ENCODE peak calls at places on chromosomes 7 and 10, in nine cellular contexts. One of them, this sample, is unnamed.

GRCh38 chr10:60662917-60663614 is 115.2 kb upstream of the CDK1 start:
- DNase-seq in heart right ventricle: no peak
- DNase-seq in mammary epithelial cell: peak; percentile 18
- DNase-seq in thoracic aorta: no peak
- DNase-seq in spleen: no peak
- DNase-seq in fibroblast of pulmonary artery: peak; percentile 19
- DNase-seq in omental fat pad: no peak
- DNase-seq in CD4-positive, alpha-beta T cell: no peak
- DNase-seq in astrocyte: peak; percentile 70
- DNase-seq in this sample: no peak

GRCh38 chr10:95469251-95469650 is 91.9 kb downstream of the SORBS1 start:
- DNase-seq in heart right ventricle: no peak
- DNase-seq in mammary epithelial cell: no peak
- DNase-seq in thoracic aorta: no peak
- DNase-seq in spleen: no peak
- DNase-seq in fibroblast of pulmonary artery: no peak
- DNase-seq in omental fat pad: no peak
- DNase-seq in CD4-positive, alpha-beta T cell: no peak
- DNase-seq in astrocyte: no peak
- DNase-seq in this sample: no peak

GRCh38 chr10:109902992-109903947 is 20.0 kb downstream of the XPNPEP1 start:
- DNase-seq in heart right ventricle: no peak
- DNase-seq in mammary epithelial cell: no peak
- DNase-seq in thoracic aorta: no peak
- DNase-seq in spleen: no peak
- DNase-seq in fibroblast of pulmonary artery: no peak
- DNase-seq in omental fat pad: no peak
- DNase-seq in CD4-positive, alpha-beta T cell: no peak
- DNase-seq in astrocyte: no peak
- DNase-seq in this sample: no peak

GRCh38 chr7:87113077-87113476 is 39.2 kb upstream of the DMTF1 start:
- DNase-seq in heart right ventricle: no peak
- DNase-seq in mammary epithelial cell: no peak
- DNase-seq in thoracic aorta: no peak
- DNase-seq in spleen: no peak
- DNase-seq in fibroblast of pulmonary artery: peak; percentile 85
- DNase-seq in omental fat pad: no peak
- DNase-seq in CD4-positive, alpha-beta T cell: no peak
- DNase-seq in astrocyte: peak; percentile 73
- DNase-seq in this sample: no peak

GRCh38 chr7:152865461-152865860 is 105.9 kb downstream of the ACTR3B start:
- DNase-seq in heart right ventricle: no peak
- DNase-seq in mammary epithelial cell: no peak
- DNase-seq in thoracic aorta: no peak
- DNase-seq in spleen: no peak
- DNase-seq in fibroblast of pulmonary artery: no peak
- DNase-seq in omental fat pad: no peak
- DNase-seq in CD4-positive, alpha-beta T cell: no peak
- DNase-seq in astrocyte: no peak
- DNase-seq in this sample: no peak

GRCh38 chr10:79069325-79070090 is 742 bp downstream of the ZMIZ1 start:
- DNase-seq in heart right ventricle: peak; percentile 69
- DNase-seq in mammary epithelial cell: peak; percentile 53
- DNase-seq in thoracic aorta: no peak
- DNase-seq in spleen: peak; percentile 92
- DNase-seq in fibroblast of pulmonary artery: peak; percentile 53
- DNase-seq in omental fat pad: no peak
- DNase-seq in CD4-positive, alpha-beta T cell: peak; percentile 22
- DNase-seq in astrocyte: no peak
- DNase-seq in this sample: no peak

GRCh38 chr7:156614434-156615264 is 25.9 kb upstream of the RNF32 start:
- DNase-seq in heart right ventricle: no peak
- DNase-seq in mammary epithelial cell: no peak
- DNase-seq in thoracic aorta: no peak
- DNase-seq in spleen: no peak
- DNase-seq in fibroblast of pulmonary artery: no peak
- DNase-seq in omental fat pad: no peak
- DNase-seq in CD4-positive, alpha-beta T cell: no peak
- DNase-seq in astrocyte: no peak
- DNase-seq in this sample: no peak

GRCh38 chr7:30348083-30348560 is 63.7 kb downstream of the ZNRF2 start:
- DNase-seq in heart right ventricle: no peak
- DNase-seq in mammary epithelial cell: peak; percentile 92
- DNase-seq in thoracic aorta: no peak
- DNase-seq in spleen: no peak
- DNase-seq in fibroblast of pulmonary artery: peak; percentile 88
- DNase-seq in omental fat pad: no peak
- DNase-seq in CD4-positive, alpha-beta T cell: peak; percentile 35
- DNase-seq in astrocyte: peak; percentile 93
- DNase-seq in this sample: no peak

GRCh38 chr10:31515819-31516402 is 196.9 kb downstream of the ZEB1 start:
- DNase-seq in heart right ventricle: no peak
- DNase-seq in mammary epithelial cell: peak; percentile 9
- DNase-seq in thoracic aorta: no peak
- DNase-seq in spleen: no peak
- DNase-seq in fibroblast of pulmonary artery: no peak
- DNase-seq in omental fat pad: no peak
- DNase-seq in CD4-positive, alpha-beta T cell: no peak
- DNase-seq in astrocyte: no peak
- DNase-seq in this sample: no peak

GRCh38 chr10:131211146-131211545 is 100.4 kb downstream of the TCERG1L start:
- DNase-seq in heart right ventricle: no peak
- DNase-seq in mammary epithelial cell: no peak
- DNase-seq in thoracic aorta: no peak
- DNase-seq in spleen: peak; percentile 39
- DNase-seq in fibroblast of pulmonary artery: no peak
- DNase-seq in omental fat pad: no peak
- DNase-seq in CD4-positive, alpha-beta T cell: no peak
- DNase-seq in astrocyte: no peak
- DNase-seq in this sample: no peak

DNA sequence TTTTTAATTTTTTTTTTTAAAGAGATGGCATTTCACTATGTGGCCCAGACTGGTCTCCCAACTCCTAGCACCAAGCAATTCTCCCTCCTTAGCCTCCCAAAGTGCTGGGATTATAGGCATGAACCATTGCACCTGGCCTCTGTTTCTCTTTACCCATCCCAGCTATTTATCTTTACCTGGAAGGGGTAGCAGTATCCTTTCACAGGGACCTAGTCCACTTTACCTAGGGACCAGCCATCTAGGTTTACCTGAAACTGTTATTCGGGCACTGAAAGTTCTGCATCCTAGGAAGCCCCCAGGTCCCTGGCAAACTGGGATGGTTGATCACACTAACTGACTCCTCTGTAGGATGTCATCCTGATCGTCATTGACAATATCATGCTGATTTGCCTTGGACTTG is 21.7 kb upstream of the AGFG2 start:
- DNase-seq in heart right ventricle: no peak
- DNase-seq in mammary epithelial cell: no peak
- DNase-seq in thoracic aorta: no peak
- DNase-seq in spleen: no peak
- DNase-seq in fibroblast of pulmonary artery: no peak
- DNase-seq in omental fat pad: no peak
- DNase-seq in CD4-positive, alpha-beta T cell: no peak
- DNase-seq in astrocyte: no peak
- DNase-seq in this sample: no peak
- TF ChIP-seq CTCF in heart right ventricle: no peak
- TF ChIP-seq CTCF in mammary epithelial cell: no peak
- TF ChIP-seq CTCF in thoracic aorta: no peak
- TF ChIP-seq CTCF in spleen: no peak
- TF ChIP-seq CTCF in fibroblast of pulmonary artery: no peak
- TF ChIP-seq CTCF in omental fat pad: no peak
- TF ChIP-seq CTCF in CD4-positive, alpha-beta T cell: no peak
- TF ChIP-seq CTCF in astrocyte: no peak
- TF ChIP-seq CTCF in this sample: no peak

GRCh38 chr7:66114743-66115727 is at the start of gene CRCP:
- DNase-seq in heart right ventricle: peak; percentile 83
- DNase-seq in mammary epithelial cell: peak; percentile 75
- DNase-seq in thoracic aorta: peak; percentile 41
- DNase-seq in spleen: peak; percentile 98
- DNase-seq in fibroblast of pulmonary artery: peak; percentile 78
- DNase-seq in omental fat pad: peak; percentile 52
- DNase-seq in CD4-positive, alpha-beta T cell: peak; percentile 73
- DNase-seq in astrocyte: peak; percentile 62
- DNase-seq in this sample: peak; percentile 78
- TF ChIP-seq CTCF in heart right ventricle: no peak
- TF ChIP-seq CTCF in mammary epithelial cell: peak; percentile 33
- TF ChIP-seq CTCF in thoracic aorta: no peak
- TF ChIP-seq CTCF in spleen: peak; percentile 24
- TF ChIP-seq CTCF in fibroblast of pulmonary artery: peak; percentile 64
- TF ChIP-seq CTCF in omental fat pad: no peak
- TF ChIP-seq CTCF in CD4-positive, alpha-beta T cell: peak; percentile 19
- TF ChIP-seq CTCF in astrocyte: peak; percentile 31
- TF ChIP-seq CTCF in this sample: no peak

DNA sequence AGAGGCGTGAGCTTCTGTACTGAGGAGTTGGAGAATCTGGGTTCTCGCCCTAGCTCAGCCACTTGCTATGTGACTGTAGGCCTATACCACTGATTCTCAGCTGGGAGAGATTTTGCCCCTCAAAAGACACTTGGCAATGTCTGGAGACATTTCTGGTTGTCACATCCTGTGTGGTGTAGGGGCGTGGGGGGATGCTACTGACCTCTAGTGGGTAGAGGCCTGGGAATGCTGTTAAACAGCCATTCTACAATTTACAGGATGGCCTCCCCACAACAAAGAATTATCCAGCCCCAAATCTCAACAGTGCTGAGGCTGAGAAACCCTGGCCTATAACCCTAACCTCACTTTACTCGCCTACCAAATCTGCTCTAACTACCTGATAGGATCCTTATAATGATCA is 58.8 kb upstream of the GAD2 start:
- DNase-seq in heart right ventricle: no peak
- DNase-seq in mammary epithelial cell: no peak
- DNase-seq in thoracic aorta: no peak
- DNase-seq in spleen: no peak
- DNase-seq in fibroblast of pulmonary artery: no peak
- DNase-seq in omental fat pad: no peak
- DNase-seq in CD4-positive, alpha-beta T cell: no peak
- DNase-seq in astrocyte: no peak
- DNase-seq in this sample: no peak
- TF ChIP-seq CTCF in heart right ventricle: no peak
- TF ChIP-seq CTCF in mammary epithelial cell: no peak
- TF ChIP-seq CTCF in thoracic aorta: no peak
- TF ChIP-seq CTCF in spleen: no peak
- TF ChIP-seq CTCF in fibroblast of pulmonary artery: no peak
- TF ChIP-seq CTCF in omental fat pad: no peak
- TF ChIP-seq CTCF in CD4-positive, alpha-beta T cell: no peak
- TF ChIP-seq CTCF in astrocyte: no peak
- TF ChIP-seq CTCF in this sample: peak; percentile 30

DNA sequence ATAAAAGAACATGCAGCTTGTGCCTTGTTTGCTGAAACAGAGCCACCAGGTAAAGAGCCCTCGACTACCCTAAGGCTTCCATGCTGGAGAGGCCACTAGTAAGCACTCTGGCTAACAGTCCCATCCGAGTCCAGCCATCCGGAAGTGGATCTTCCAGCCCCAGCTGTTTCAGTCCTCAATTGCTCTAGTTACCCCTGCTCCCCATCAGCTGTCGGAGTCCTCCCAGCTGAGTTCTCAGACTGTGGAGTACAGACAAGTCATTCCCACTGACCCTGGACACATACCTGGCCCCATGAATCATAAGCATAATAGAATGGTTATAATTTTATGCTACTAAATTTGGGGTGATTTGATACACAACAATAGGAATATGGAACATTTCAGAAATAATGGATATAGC is 13.5 kb upstream of the FZD1 start:
- DNase-seq in heart right ventricle: no peak
- DNase-seq in mammary epithelial cell: no peak
- DNase-seq in thoracic aorta: no peak
- DNase-seq in spleen: no peak
- DNase-seq in fibroblast of pulmonary artery: no peak
- DNase-seq in omental fat pad: no peak
- DNase-seq in CD4-positive, alpha-beta T cell: no peak
- DNase-seq in astrocyte: no peak
- DNase-seq in this sample: no peak
- TF ChIP-seq CTCF in heart right ventricle: no peak
- TF ChIP-seq CTCF in mammary epithelial cell: no peak
- TF ChIP-seq CTCF in thoracic aorta: no peak
- TF ChIP-seq CTCF in spleen: no peak
- TF ChIP-seq CTCF in fibroblast of pulmonary artery: no peak
- TF ChIP-seq CTCF in omental fat pad: no peak
- TF ChIP-seq CTCF in CD4-positive, alpha-beta T cell: no peak
- TF ChIP-seq CTCF in astrocyte: no peak
- TF ChIP-seq CTCF in this sample: no peak

GRCh38 chr7:55507743-55508142 is 64.6 kb downstream of the VOPP1 start:
- DNase-seq in heart right ventricle: no peak
- DNase-seq in mammary epithelial cell: no peak
- DNase-seq in thoracic aorta: no peak
- DNase-seq in spleen: no peak
- DNase-seq in fibroblast of pulmonary artery: no peak
- DNase-seq in omental fat pad: no peak
- DNase-seq in CD4-positive, alpha-beta T cell: no peak
- DNase-seq in astrocyte: no peak
- DNase-seq in this sample: no peak

GRCh38 chr7:55508301-55509011 is 63.8 kb downstream of the VOPP1 start:
- DNase-seq in heart right ventricle: no peak
- DNase-seq in mammary epithelial cell: no peak
- DNase-seq in thoracic aorta: no peak
- DNase-seq in spleen: no peak
- DNase-seq in fibroblast of pulmonary artery: no peak
- DNase-seq in omental fat pad: no peak
- DNase-seq in CD4-positive, alpha-beta T cell: no peak
- DNase-seq in astrocyte: no peak
- DNase-seq in this sample: no peak

GRCh38 chr7:55510621-55511020 is 61.7 kb downstream of the VOPP1 start:
- DNase-seq in heart right ventricle: no peak
- DNase-seq in mammary epithelial cell: no peak
- DNase-seq in thoracic aorta: no peak
- DNase-seq in spleen: no peak
- DNase-seq in fibroblast of pulmonary artery: no peak
- DNase-seq in omental fat pad: no peak
- DNase-seq in CD4-positive, alpha-beta T cell: no peak
- DNase-seq in astrocyte: no peak
- DNase-seq in this sample: no peak

GRCh38 chr7:55512635-55513034 is 59.7 kb downstream of the VOPP1 start:
- DNase-seq in heart right ventricle: no peak
- DNase-seq in mammary epithelial cell: no peak
- DNase-seq in thoracic aorta: no peak
- DNase-seq in spleen: no peak
- DNase-seq in fibroblast of pulmonary artery: no peak
- DNase-seq in omental fat pad: no peak
- DNase-seq in CD4-positive, alpha-beta T cell: no peak
- DNase-seq in astrocyte: no peak
- DNase-seq in this sample: no peak

DNA sequence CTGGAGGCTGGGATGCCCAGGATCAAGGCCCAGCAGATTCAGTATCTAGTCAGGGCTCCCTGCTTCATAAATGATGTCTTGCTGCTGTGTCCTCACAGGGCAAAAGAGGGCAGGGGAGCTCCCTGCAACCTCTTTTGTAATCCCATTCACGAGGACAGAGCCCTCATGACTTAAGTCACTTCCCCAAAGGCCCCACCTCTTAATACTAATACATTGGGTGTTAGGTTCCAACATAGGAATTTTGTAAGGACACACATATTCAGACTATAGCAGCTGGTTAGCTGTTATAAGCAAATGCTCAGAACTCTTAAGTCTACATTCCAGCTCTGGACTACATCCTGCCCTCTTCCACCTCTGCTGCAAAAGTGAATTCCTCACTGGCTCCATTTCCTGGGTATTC is 63.0 kb downstream of the VOPP1 start:
- DNase-seq in heart right ventricle: no peak
- DNase-seq in mammary epithelial cell: no peak
- DNase-seq in thoracic aorta: no peak
- DNase-seq in spleen: no peak
- DNase-seq in fibroblast of pulmonary artery: peak; percentile 60
- DNase-seq in omental fat pad: no peak
- DNase-seq in CD4-positive, alpha-beta T cell: no peak
- DNase-seq in astrocyte: peak; percentile 41
- DNase-seq in this sample: no peak
- TF ChIP-seq CTCF in heart right ventricle: no peak
- TF ChIP-seq CTCF in mammary epithelial cell: no peak
- TF ChIP-seq CTCF in thoracic aorta: no peak
- TF ChIP-seq CTCF in spleen: no peak
- TF ChIP-seq CTCF in fibroblast of pulmonary artery: no peak
- TF ChIP-seq CTCF in omental fat pad: no peak
- TF ChIP-seq CTCF in CD4-positive, alpha-beta T cell: no peak
- TF ChIP-seq CTCF in astrocyte: no peak
- TF ChIP-seq CTCF in this sample: no peak

This sample was measured in D721Med.